ENCODE peak calls at places on chromosomes 16 and 17, in seven cellular contexts. B, M, F, Q, J, D and R are unnamed samples.

GRCh38 chr16:29876186-29876577 is 13.2 kb upstream of the CDIPT start:
- DNase-seq in B (no peak), M (no peak), F (no peak), Q (no peak), J (no peak), D (no peak), R (no peak)

GRCh38 chr17:48471807-48472484 is 41.9 kb upstream of the SKAP1 start:
- DNase-seq in B (no peak), M (no peak), F (no peak), Q (no peak), J (no peak), D (no peak), R (no peak)

GRCh38 chr16:71626858-71627213 is 852 bp downstream of the MARVELD3 start:
- DNase-seq in B (peak), M (no peak), F (peak), Q (no peak), J (no peak), D (no peak), R (no peak)

GRCh38 chr16:53745753-53746258 is 41.9 kb downstream of the FTO start:
- DNase-seq in B (peak), M (no peak), F (no peak), Q (no peak), J (no peak), D (no peak), R (no peak)

GRCh38 chr17:10034719-10035475 is 129.8 kb upstream of the RCVRN start:
- DNase-seq in B (no peak), M (no peak), F (no peak), Q (no peak), J (no peak), D (no peak), R (no peak)

GRCh38 chr16:54954220-54954619 is 23.6 kb downstream of the IRX5 start:
- DNase-seq in B (no peak), M (no peak), F (no peak), Q (no peak), J (no peak), D (no peak), R (no peak)

GRCh38 chr16:19883296-19883951 is 1.2 kb downstream of the GPRC5B start:
- DNase-seq in B (no peak), M (peak), F (no peak), Q (no peak), J (no peak), D (no peak), R (no peak)

GRCh38 chr17:67492251-67492740 is 115.2 kb downstream of the PITPNC1 start:
- DNase-seq in B (no peak), M (no peak), F (no peak), Q (no peak), J (no peak), D (no peak), R (no peak)

GRCh38 chr17:41919165-41919817 is 540 bp upstream of the ACLY start:
- DNase-seq in B (peak), M (peak), F (peak), Q (no peak), J (no peak), D (no peak), R (no peak)

GRCh38 chr17:78113804-78114785 is 14.5 kb downstream of the TMC6 start:
- DNase-seq in B (no peak), M (no peak), F (no peak), Q (no peak), J (no peak), D (peak), R (peak)

GRCh38 chr16:73878616-73879015 is 418.0 kb upstream of the PSMD7 start:
- DNase-seq in B (peak), M (peak), F (no peak), Q (no peak), J (no peak), D (no peak), R (peak)

GRCh38 chr16:88910284-88911147 is 44.1 kb upstream of the PABPN1L start:
- DNase-seq in B (peak), M (no peak), F (no peak), Q (no peak), J (no peak), D (no peak), R (no peak)

GRCh38 chr16:73028263-73028662 is 19.7 kb downstream of the ZFHX3 start:
- DNase-seq in B (no peak), M (no peak), F (no peak), Q (no peak), J (no peak), D (no peak), R (no peak)

GRCh38 chr16:78562156-78562555 is 462.7 kb downstream of the WWOX start:
- DNase-seq in B (no peak), M (no peak), F (no peak), Q (no peak), J (no peak), D (no peak), R (no peak)

GRCh38 chr17:43018008-43018853 is 4.0 kb downstream of the VAT1 start:
- DNase-seq in B (no peak), M (peak), F (peak), Q (peak), J (no peak), D (no peak), R (no peak)

GRCh38 chr16:89175280-89176146 is 4.0 kb downstream of the CDH15 start:
- DNase-seq in B (no peak), M (no peak), F (no peak), Q (no peak), J (no peak), D (no peak), R (no peak)

GRCh38 chr16:50322333-50322732 is 46.5 kb downstream of the BRD7 start:
- DNase-seq in B (no peak), M (no peak), F (no peak), Q (no peak), J (no peak), D (no peak), R (no peak)

GRCh38 chr17:49521521-49522185 is 26.6 kb downstream of the NGFR start:
- DNase-seq in B (no peak), M (no peak), F (no peak), Q (no peak), J (peak), D (no peak), R (peak)

GRCh38 chr17:28282596-28282995 is 36.4 kb upstream of the TMEM97 start:
- DNase-seq in B (peak), M (peak), F (no peak), Q (no peak), J (no peak), D (no peak), R (no peak)

GRCh38 chr17:28973414-28973813 is 22.1 kb upstream of the PHF12 start:
- DNase-seq in B (no peak), M (peak), F (no peak), Q (no peak), J (no peak), D (no peak), R (no peak)

GRCh38 chr17:44187131-44187899 is 543 bp downstream of the TMUB2 start:
- DNase-seq in B (no peak), M (peak), F (peak), Q (peak), J (no peak), D (no peak), R (no peak)

GRCh38 chr17:45895969-45896793 is 1.8 kb downstream of the MAPT start:
- DNase-seq in B (peak), M (peak), F (no peak), Q (no peak), J (no peak), D (no peak), R (no peak)

GRCh38 chr17:81483085-81483861 is 29.3 kb downstream of the ACTG1 start:
- DNase-seq in B (no peak), M (peak), F (no peak), Q (no peak), J (no peak), D (peak), R (peak)

GRCh38 chr17:35981908-35982330 is 622 bp upstream of the CCL16 start:
- DNase-seq in B (no peak), M (no peak), F (peak), Q (no peak), J (no peak), D (no peak), R (no peak)

GRCh38 chr16:35746963-35747657 is 2287.7 kb downstream of the TP53TG3F start:
- DNase-seq in B (no peak), M (no peak), F (no peak), Q (no peak), J (peak), D (no peak), R (no peak)

GRCh38 chr16:4572715-4573114 is 16.6 kb downstream of the C16orf96 start:
- DNase-seq in B (no peak), M (no peak), F (no peak), Q (no peak), J (no peak), D (no peak), R (no peak)

GRCh38 chr16:2774161-2774891 is 2.8 kb downstream of the ELOB start:
- DNase-seq in B (no peak), M (peak), F (no peak), Q (no peak), J (no peak), D (no peak), R (no peak)

GRCh38 chr16:79618041-79618711 is 17.6 kb upstream of the MAF start:
- DNase-seq in B (no peak), M (no peak), F (no peak), Q (no peak), J (no peak), D (no peak), R (no peak)

GRCh38 chr17:41324180-41325075 is 8.9 kb upstream of the KRTAP17-1 start:
- DNase-seq in B (peak), M (peak), F (no peak), Q (no peak), J (no peak), D (no peak), R (no peak)